ENCODE peak calls at places on chromosomes 11 and 22, in ten cellular contexts. W is GM12865, Y is left lung, Q is foreskin fibroblast, L is A673, G is tibial nerve, S is right lobe of liver, Z is coronary artery, P is AG10803, C is AG09309. D is an unnamed sample.

GRCh38 chr22:17199131-17199731 is 20.0 kb downstream of the ADA2 start:
- DNase-seq in W (no peak), Y (no peak), Q (peak; percentile 80), L (peak; percentile 25), G (no peak), S (no peak), Z (no peak), P (peak; percentile 80), C (no peak), D (peak; percentile 49)

GRCh38 chr11:120231963-120232362 is 8.0 kb upstream of the POU2F3 start:
- DNase-seq in W (no peak), Y (no peak), Q (no peak), L (no peak), G (no peak), S (no peak), Z (no peak), P (no peak), C (no peak), D (no peak)

GRCh38 chr11:35404397-35404775 is 15.0 kb downstream of the SLC1A2 start:
- DNase-seq in W (peak; percentile 31), Y (no peak), Q (peak; percentile 60), L (peak; percentile 49), G (no peak), S (no peak), Z (no peak), P (peak; percentile 34), C (no peak), D (peak; percentile 42)

GRCh38 chr11:134940441-134941125 is 528.5 kb upstream of the B3GAT1 start:
- DNase-seq in W (no peak), Y (no peak), Q (no peak), L (no peak), G (no peak), S (no peak), Z (no peak), P (no peak), C (no peak), D (no peak)

GRCh38 chr22:24134090-24134846 is 47.0 kb upstream of the SUSD2 start:
- DNase-seq in W (no peak), Y (peak; percentile 82), Q (no peak), L (no peak), G (no peak), S (no peak), Z (no peak), P (no peak), C (no peak), D (peak; percentile 29)

GRCh38 chr11:62433141-62433543 is 14.3 kb downstream of the SCGB1A1 start:
- DNase-seq in W (no peak), Y (no peak), Q (peak; percentile 27), L (no peak), G (no peak), S (no peak), Z (no peak), P (no peak), C (no peak), D (no peak)

GRCh38 chr22:42217019-42217751 is 53.3 kb downstream of the TCF20 start:
- DNase-seq in W (peak; percentile 49), Y (no peak), Q (no peak), L (no peak), G (no peak), S (no peak), Z (no peak), P (no peak), C (no peak), D (no peak)

GRCh38 chr22:37504964-37505363 is 14.3 kb downstream of the CARD10 start:
- DNase-seq in W (no peak), Y (no peak), Q (no peak), L (no peak), G (no peak), S (no peak), Z (no peak), P (no peak), C (no peak), D (no peak)

GRCh38 chr22:38313384-38313955 is 3.8 kb downstream of the CSNK1E start:
- DNase-seq in W (peak; percentile 80), Y (no peak), Q (peak; percentile 97), L (peak; percentile 62), G (no peak), S (no peak), Z (peak; percentile 89), P (peak; percentile 90), C (peak; percentile 73), D (peak; percentile 95)

GRCh38 chr11:123381817-123382554 is 48.1 kb upstream of the GRAMD1B start:
- DNase-seq in W (peak; percentile 91), Y (no peak), Q (no peak), L (no peak), G (no peak), S (no peak), Z (no peak), P (no peak), C (no peak), D (no peak)

GRCh38 chr11:64735860-64736259 is 8.1 kb downstream of the RASGRP2 start:
- DNase-seq in W (no peak), Y (no peak), Q (no peak), L (no peak), G (no peak), S (peak; percentile 52), Z (no peak), P (no peak), C (no peak), D (no peak)

GRCh38 chr22:29581799-29582198 is 886 bp upstream of the NIPSNAP1 start:
- DNase-seq in W (no peak), Y (no peak), Q (no peak), L (no peak), G (no peak), S (no peak), Z (no peak), P (no peak), C (no peak), D (no peak)

GRCh38 chr11:121890377-121890776 is 225.6 kb downstream of the BLID start:
- DNase-seq in W (no peak), Y (no peak), Q (peak; percentile 66), L (no peak), G (no peak), S (no peak), Z (no peak), P (peak; percentile 99), C (peak; percentile 95), D (peak; percentile 89)

GRCh38 chr22:35746946-35747703 is 29.5 kb downstream of the APOL5 start:
- DNase-seq in W (no peak), Y (no peak), Q (peak; percentile 49), L (no peak), G (no peak), S (no peak), Z (no peak), P (no peak), C (no peak), D (no peak)

DNA sequence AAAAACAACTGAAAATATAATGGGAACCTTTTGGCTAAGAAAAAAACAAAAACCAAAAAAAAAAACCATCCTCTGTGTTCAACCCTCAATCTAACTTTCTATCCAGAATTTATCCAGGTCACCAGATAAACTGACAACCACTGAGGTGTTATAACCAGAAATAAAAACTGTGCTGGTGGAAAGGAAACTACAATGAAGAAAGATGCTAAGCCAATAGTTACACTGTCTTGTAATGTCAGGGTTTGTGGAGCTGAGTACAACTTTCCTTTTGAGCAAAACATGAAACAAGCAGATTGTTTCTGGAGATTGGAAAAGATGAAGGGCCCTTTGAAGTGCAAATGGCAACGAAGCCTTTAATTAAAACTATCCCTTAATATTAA is 50.8 kb downstream of the PRDM10 start:
- DNase-seq in W (no peak), Y (no peak), Q (no peak), L (no peak), G (no peak), S (no peak), Z (no peak), P (no peak), C (no peak), D (no peak)
- H3K4me3 ChIP-seq in W (no peak overlapping the region), Y (no peak overlapping the region), Q (no peak overlapping the region), L (no peak overlapping the region), G (no peak overlapping the region), S (no peak overlapping the region), Z (no peak overlapping the region), P (no peak overlapping the region), C (no peak overlapping the region), D (no peak overlapping the region)

DNA sequence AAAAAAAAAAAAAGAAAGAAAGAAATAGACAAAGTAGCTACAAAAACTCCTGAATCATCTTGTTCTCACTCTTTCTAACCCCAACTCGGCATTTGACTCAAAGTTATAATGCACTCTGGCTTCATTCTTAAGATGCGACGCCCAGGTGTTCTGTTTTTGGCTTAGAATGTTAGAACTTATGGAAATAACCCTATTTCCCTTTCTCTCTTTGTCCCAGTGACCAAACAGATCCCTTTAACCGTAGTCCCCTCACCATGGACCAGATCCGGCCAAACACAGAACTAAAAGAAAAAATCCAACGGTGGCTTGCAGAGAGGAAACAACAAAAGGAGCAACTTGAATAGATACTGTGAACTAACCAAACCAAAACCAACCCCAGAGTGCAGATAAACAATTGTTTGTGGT is 5.3 kb upstream of the ATP5MG start:
- DNase-seq in W (no peak), Y (no peak), Q (no peak), L (no peak), G (no peak), S (no peak), Z (no peak), P (no peak), C (no peak), D (no peak)
- TF ChIP-seq CTCF in W (no peak), Y (no peak), Q (no peak), L (no peak), G (no peak), S (no peak), Z (no peak), P (no peak), C (no peak), D (no peak)

GRCh38 chr11:2310073-2310785 is 8.4 kb downstream of the TSPAN32 start:
- DNase-seq in W (no peak), Y (no peak), Q (no peak), L (no peak), G (no peak), S (peak; percentile 40), Z (no peak), P (no peak), C (no peak), D (no peak)
- H3K4me3 ChIP-seq in W (no peak overlapping the region), Y (no peak overlapping the region), Q (no peak overlapping the region), L (no peak overlapping the region), G (no peak overlapping the region), S (no peak overlapping the region), Z (no peak overlapping the region), P (no peak overlapping the region), C (no peak overlapping the region), D (no peak overlapping the region)

GRCh38 chr11:56846631-56847400 is 98.3 kb upstream of the OR9G4 start:
- DNase-seq in W (no peak), Y (no peak), Q (no peak), L (no peak), G (no peak), S (no peak), Z (no peak), P (no peak), C (no peak), D (no peak)

GRCh38 chr11:56843816-56844215 is 95.3 kb upstream of the OR9G4 start:
- DNase-seq in W (no peak), Y (no peak), Q (no peak), L (no peak), G (no peak), S (no peak), Z (no peak), P (no peak), C (no peak), D (no peak)

GRCh38 chr11:56842829-56843794 is 94.6 kb upstream of the OR9G4 start:
- DNase-seq in W (no peak), Y (no peak), Q (no peak), L (no peak), G (no peak), S (no peak), Z (no peak), P (no peak), C (no peak), D (no peak)

GRCh38 chr11:56845121-56845732 is 96.7 kb upstream of the OR9G4 start:
- DNase-seq in W (no peak), Y (peak; percentile 72), Q (no peak), L (no peak), G (no peak), S (no peak), Z (no peak), P (no peak), C (no peak), D (no peak)

GRCh38 chr11:56841210-56841810 is 92.8 kb upstream of the OR9G4 start:
- DNase-seq in W (peak; percentile 55), Y (no peak), Q (peak; percentile 67), L (peak; percentile 70), G (no peak), S (peak; percentile 52), Z (no peak), P (peak; percentile 62), C (peak; percentile 29), D (peak; percentile 52)
- TF ChIP-seq CTCF in W (peak; percentile 61), Y (peak; percentile 50), Q (peak; percentile 64), L (peak; percentile 79), G (peak; percentile 74), S (peak; percentile 79), Z (peak; percentile 36), P (peak; percentile 86), C (peak; percentile 74), D (peak; percentile 56)